ENCODE peak calls at places on chromosomes 4 and X, in nine cellular contexts. N is mesenchymal stem cell, Y is fibroblast of lung, F is transverse colon, B is endodermal cell, Z is right lobe of liver, H is tibial artery, X is Karpas-422, D is mammary epithelial cell. M is an unnamed sample.

GRCh38 chrX:97616883-97617510 is 733.3 kb downstream of the RPA4 start:
- DNase-seq in N (peak; percentile 65), Y (peak; percentile 59), F (no peak), B (no peak), Z (no peak), H (no peak), X (no peak), D (peak; percentile 83), M (no peak)

GRCh38 chr4:17059192-17059634 is 160.8 kb upstream of the LDB2 start:
- DNase-seq in N (no peak), Y (peak; percentile 67), F (no peak), B (no peak), Z (no peak), H (no peak), X (no peak), D (no peak), M (no peak)

GRCh38 chr4:106258145-106259045 is 57.6 kb downstream of the TBCK start:
- DNase-seq in N (no peak), Y (no peak), F (no peak), B (no peak), Z (no peak), H (no peak), X (no peak), D (no peak), M (no peak)

GRCh38 chr4:146577111-146577510 is 55.4 kb upstream of the SLC10A7 start:
- DNase-seq in N (no peak), Y (peak; percentile 27), F (no peak), B (no peak), Z (no peak), H (no peak), X (no peak), D (no peak), M (no peak)

GRCh38 chrX:68827848-68828562 is 816 bp upstream of the EFNB1 start:
- DNase-seq in N (peak; percentile 80), Y (peak; percentile 83), F (peak; percentile 88), B (peak; percentile 95), Z (peak; percentile 83), H (peak; percentile 88), X (peak; percentile 91), D (peak; percentile 70), M (peak; percentile 95)

GRCh38 chrX:72123471-72124185 is 8.1 kb downstream of the RTL5 start:
- DNase-seq in N (peak; percentile 89), Y (peak; percentile 38), F (no peak), B (peak; percentile 86), Z (no peak), H (peak; percentile 87), X (no peak), D (no peak), M (no peak)

GRCh38 chrX:118216086-118216485 is 99.5 kb upstream of the KLHL13 start:
- DNase-seq in N (no peak), Y (no peak), F (no peak), B (no peak), Z (no peak), H (no peak), X (no peak), D (no peak), M (no peak)

GRCh38 chrX:46903458-46904242 is 8.6 kb upstream of the JADE3 start:
- DNase-seq in N (peak; percentile 78), Y (peak; percentile 73), F (peak; percentile 81), B (peak; percentile 92), Z (peak; percentile 85), H (peak; percentile 84), X (peak; percentile 84), D (peak; percentile 65), M (peak; percentile 82)

GRCh38 chr4:25677157-25677556 is 21.5 kb downstream of the SLC34A2 start:
- DNase-seq in N (no peak), Y (no peak), F (no peak), B (no peak), Z (no peak), H (no peak), X (no peak), D (no peak), M (no peak)

GRCh38 chr4:25654031-25654970 is 1.4 kb upstream of the SLC34A2 start:
- DNase-seq in N (no peak), Y (no peak), F (no peak), B (no peak), Z (no peak), H (no peak), X (no peak), D (no peak), M (no peak)

GRCh38 chr4:7573692-7574091 is 139.0 kb upstream of the PSAPL1 start:
- DNase-seq in N (no peak), Y (no peak), F (no peak), B (no peak), Z (no peak), H (no peak), X (no peak), D (no peak), M (no peak)
- H3K9me3 ChIP-seq in N (peaks cover 80% of the 10 kb centered on the region), Y (no peaks in the 10 kb centered on the region), F (peaks cover 8% of the 10 kb centered on the region), B (peaks cover 10% of the 10 kb centered on the region), Z (peaks cover 2% of the 10 kb centered on the region), H (peaks cover 32% of the 10 kb centered on the region), X (peaks cover 17% of the 10 kb centered on the region), D (peaks cover 50% of the 10 kb centered on the region), M (peaks cover 20% of the 10 kb centered on the region)

GRCh38 chr4:148373093-148373492 is 69.1 kb downstream of the NR3C2 start:
- DNase-seq in N (no peak), Y (no peak), F (no peak), B (no peak), Z (no peak), H (no peak), X (no peak), D (no peak), M (no peak)

GRCh38 chr4:148375581-148375980 is 66.6 kb downstream of the NR3C2 start:
- DNase-seq in N (no peak), Y (no peak), F (no peak), B (no peak), Z (no peak), H (no peak), X (no peak), D (no peak), M (no peak)

DNA sequence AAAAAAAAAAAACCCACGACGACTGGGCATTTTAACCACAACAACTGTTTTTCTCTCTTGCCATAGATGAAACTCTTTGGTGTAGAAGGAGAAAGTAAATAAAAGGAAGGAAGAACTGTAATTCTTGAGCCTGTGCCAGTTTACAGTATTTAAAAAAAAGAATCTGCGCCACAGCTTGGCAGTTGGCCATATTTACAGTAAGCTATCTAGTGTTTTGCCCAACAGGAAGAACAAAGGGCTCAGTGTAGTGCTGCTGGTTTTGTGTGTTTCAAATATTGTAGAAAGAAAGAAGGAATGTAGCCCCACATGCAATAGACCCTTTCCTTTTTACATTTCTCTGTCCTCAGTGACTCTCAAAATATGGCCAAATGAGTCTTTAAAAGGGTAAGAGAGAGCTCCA is 66.1 kb downstream of the NR3C2 start:
- DNase-seq in N (no peak), Y (peak; percentile 66), F (peak; percentile 72), B (no peak), Z (no peak), H (no peak), X (no peak), D (peak; percentile 62), M (no peak)
- H3K4me3 ChIP-seq in N (no peak overlapping the region), Y (peak overlapping the region; percentile 45), F (no peak overlapping the region), B (no peak overlapping the region), Z (no peak overlapping the region), H (peak overlapping the region; percentile 33), X (no peak overlapping the region), D (no peak overlapping the region), M (peak overlapping the region; percentile 61)

DNA sequence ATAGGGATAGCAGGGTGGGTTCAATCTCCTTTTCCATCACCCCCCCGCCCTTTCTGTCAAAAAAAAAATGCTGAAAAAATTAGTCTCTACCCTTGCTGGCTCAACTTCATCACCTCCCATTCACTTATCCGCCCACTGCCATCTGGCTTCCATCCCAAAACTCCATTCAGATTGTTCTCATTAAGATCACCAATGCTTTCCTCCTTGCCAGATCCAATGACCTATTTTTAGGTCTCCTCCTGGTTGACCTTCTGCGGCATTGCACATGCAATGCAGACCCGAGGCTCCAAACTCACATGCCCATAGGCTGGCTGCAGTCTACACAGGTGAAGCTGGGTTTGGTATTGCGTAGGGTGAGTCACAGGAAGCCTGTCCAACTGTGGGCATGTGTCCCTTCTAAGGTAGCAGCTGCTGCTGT is 21.1 kb upstream of the STIM2 start:
- DNase-seq in N (peak; percentile 8), Y (peak; percentile 63), F (no peak), B (no peak), Z (no peak), H (no peak), X (no peak), D (peak; percentile 71), M (no peak)
- H3K9me3 ChIP-seq in N (no peaks in the 10 kb centered on the region), Y (no peaks in the 10 kb centered on the region), F (no peaks in the 10 kb centered on the region), B (peaks cover 4% of the 10 kb centered on the region), Z (no peaks in the 10 kb centered on the region), H (no peaks in the 10 kb centered on the region), X (no peaks in the 10 kb centered on the region), D (no peaks in the 10 kb centered on the region), M (peaks cover 1% of the 10 kb centered on the region)

GRCh38 chrX:36160056-36160455 is 240.5 kb downstream of the CFAP47 start:
- DNase-seq in N (no peak), Y (no peak), F (no peak), B (no peak), Z (no peak), H (no peak), X (no peak), D (no peak), M (no peak)
- H3K4me3 ChIP-seq in N (no peak overlapping the region), Y (no peak overlapping the region), F (no peak overlapping the region), B (no peak overlapping the region), Z (no peak overlapping the region), H (no peak overlapping the region), X (no peak overlapping the region), D (no peak overlapping the region), M (no peak overlapping the region)

GRCh38 chr4:179530953-179531352 is 2088.7 kb upstream of the AGA start:
- DNase-seq in N (no peak), Y (peak; percentile 34), F (no peak), B (no peak), Z (no peak), H (no peak), X (no peak), D (no peak), M (no peak)
- H3K9me3 ChIP-seq in N (peaks cover 20% of the 10 kb centered on the region), Y (no peaks in the 10 kb centered on the region), F (no peaks in the 10 kb centered on the region), B (no peaks in the 10 kb centered on the region), Z (no peaks in the 10 kb centered on the region), H (no peaks in the 10 kb centered on the region), X (no peaks in the 10 kb centered on the region), D (peaks cover 4% of the 10 kb centered on the region), M (no peaks in the 10 kb centered on the region)

DNA sequence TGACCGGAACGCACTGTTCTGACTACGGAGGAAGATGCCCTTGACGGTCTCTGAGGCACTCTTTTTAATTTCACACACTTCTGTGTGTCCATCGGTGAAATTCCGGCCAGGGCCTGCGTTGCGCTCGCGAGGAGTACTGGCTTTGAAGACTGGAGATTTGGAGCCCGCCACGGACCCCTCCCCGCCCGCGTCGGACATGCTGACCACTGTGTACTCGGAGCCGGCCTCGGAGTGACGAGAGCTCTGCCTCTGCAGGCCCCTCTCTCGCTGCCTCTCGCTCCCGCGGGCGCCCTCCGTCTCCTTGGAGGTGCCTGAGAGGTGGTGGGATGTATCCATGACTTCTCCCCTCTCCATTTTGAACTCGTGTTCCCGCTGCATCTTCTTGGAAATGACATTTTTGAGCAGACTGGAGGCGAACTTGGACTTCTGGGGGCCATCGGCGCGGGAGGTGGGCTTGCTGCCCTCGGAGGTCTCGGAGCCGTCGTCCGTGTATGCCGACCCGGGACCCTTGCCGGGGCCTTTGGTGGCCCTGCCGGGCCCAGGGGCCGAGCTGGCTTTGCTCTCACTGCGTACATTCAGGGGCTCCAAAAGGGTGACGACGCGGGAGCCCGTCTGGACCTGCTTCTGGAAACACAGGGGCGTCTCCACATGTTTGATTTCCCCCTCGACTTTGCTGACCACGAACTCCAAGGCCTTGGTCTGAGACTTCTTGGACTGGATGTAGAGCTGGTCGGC is 5.7 kb downstream of the C4orf54 start:
- DNase-seq in N (no peak), Y (no peak), F (no peak), B (no peak), Z (no peak), H (no peak), X (no peak), D (no peak), M (no peak)
- H3K4me3 ChIP-seq in N (no peak overlapping the region), Y (no peak overlapping the region), F (no peak overlapping the region), B (no peak overlapping the region), Z (no peak overlapping the region), H (no peak overlapping the region), X (peak overlapping the region; percentile 65), D (no peak overlapping the region), M (no peak overlapping the region)

M was measured in aorta.